ENCODE peak calls at places on chromosomes 16 and 17, in nine cellular contexts. One of them, this sample, is unnamed.

GRCh38 chr17:46984341-46984740 is 5.3 kb upstream of the RPRML start:
- DNase-seq in tibial artery: no peak
- DNase-seq in adrenal gland: no peak
- DNase-seq in sigmoid colon: no peak
- DNase-seq in AG10803: no peak
- DNase-seq in ovary: no peak
- DNase-seq in foreskin fibroblast: no peak
- DNase-seq in A549: no peak
- DNase-seq in transverse colon: peak
- DNase-seq in this sample: no peak

GRCh38 chr16:82995286-82995926 is 368.6 kb downstream of the CDH13 start:
- DNase-seq in transverse colon: no peak
- DNase-seq in tibial artery: no peak
- DNase-seq in A549: no peak
- DNase-seq in adrenal gland: no peak
- DNase-seq in sigmoid colon: no peak
- DNase-seq in AG10803: no peak
- DNase-seq in ovary: no peak
- DNase-seq in foreskin fibroblast: no peak
- DNase-seq in this sample: peak

GRCh38 chr17:32720671-32721070 is 156.3 kb downstream of the MYO1D start:
- DNase-seq in AG10803: peak
- DNase-seq in adrenal gland: no peak
- DNase-seq in A549: no peak
- DNase-seq in transverse colon: no peak
- DNase-seq in sigmoid colon: no peak
- DNase-seq in foreskin fibroblast: no peak
- DNase-seq in tibial artery: no peak
- DNase-seq in ovary: no peak
- DNase-seq in this sample: no peak

GRCh38 chr16:20866161-20866772 is 33.9 kb downstream of the DCUN1D3 start:
- DNase-seq in sigmoid colon: peak
- DNase-seq in tibial artery: peak
- DNase-seq in transverse colon: peak
- DNase-seq in ovary: no peak
- DNase-seq in AG10803: peak
- DNase-seq in adrenal gland: peak
- DNase-seq in foreskin fibroblast: peak
- DNase-seq in A549: peak
- DNase-seq in this sample: peak

GRCh38 chr17:21843951-21844590 is 151.7 kb downstream of the KCNJ18 start:
- DNase-seq in tibial artery: no peak
- DNase-seq in sigmoid colon: no peak
- DNase-seq in AG10803: no peak
- DNase-seq in A549: no peak
- DNase-seq in adrenal gland: no peak
- DNase-seq in foreskin fibroblast: no peak
- DNase-seq in ovary: no peak
- DNase-seq in transverse colon: no peak
- DNase-seq in this sample: no peak

GRCh38 chr17:65085397-65085796 is 28.9 kb upstream of the GNA13 start:
- DNase-seq in adrenal gland: peak
- DNase-seq in foreskin fibroblast: no peak
- DNase-seq in tibial artery: peak
- DNase-seq in sigmoid colon: no peak
- DNase-seq in ovary: no peak
- DNase-seq in transverse colon: no peak
- DNase-seq in AG10803: no peak
- DNase-seq in A549: peak
- DNase-seq in this sample: no peak

GRCh38 chr16:7871979-7872378 is 539.3 kb downstream of the RBFOX1 start:
- DNase-seq in adrenal gland: no peak
- DNase-seq in ovary: no peak
- DNase-seq in sigmoid colon: no peak
- DNase-seq in A549: no peak
- DNase-seq in tibial artery: no peak
- DNase-seq in AG10803: no peak
- DNase-seq in transverse colon: no peak
- DNase-seq in foreskin fibroblast: no peak
- DNase-seq in this sample: no peak

GRCh38 chr16:28105954-28106353 is 42.4 kb upstream of the GSG1L start:
- DNase-seq in A549: no peak
- DNase-seq in tibial artery: no peak
- DNase-seq in sigmoid colon: no peak
- DNase-seq in transverse colon: no peak
- DNase-seq in foreskin fibroblast: no peak
- DNase-seq in ovary: no peak
- DNase-seq in AG10803: no peak
- DNase-seq in adrenal gland: peak
- DNase-seq in this sample: no peak

GRCh38 chr16:89880477-89881367 is 7.3 kb downstream of the TCF25 start:
- DNase-seq in adrenal gland: no peak
- DNase-seq in tibial artery: no peak
- DNase-seq in A549: no peak
- DNase-seq in sigmoid colon: no peak
- DNase-seq in ovary: no peak
- DNase-seq in foreskin fibroblast: no peak
- DNase-seq in transverse colon: no peak
- DNase-seq in AG10803: no peak
- DNase-seq in this sample: no peak

GRCh38 chr17:7436556-7437368 is 1.5 kb downstream of the TMEM102 start:
- DNase-seq in adrenal gland: peak
- DNase-seq in transverse colon: peak
- DNase-seq in sigmoid colon: peak
- DNase-seq in AG10803: peak
- DNase-seq in A549: peak
- DNase-seq in ovary: peak
- DNase-seq in tibial artery: peak
- DNase-seq in foreskin fibroblast: peak
- DNase-seq in this sample: peak
- TF ChIP-seq CTCF in adrenal gland: peak
- TF ChIP-seq CTCF in transverse colon: peak
- TF ChIP-seq CTCF in sigmoid colon: peak
- TF ChIP-seq CTCF in AG10803: peak
- TF ChIP-seq CTCF in A549: peak
- TF ChIP-seq CTCF in ovary: peak
- TF ChIP-seq CTCF in tibial artery: peak
- TF ChIP-seq CTCF in foreskin fibroblast: peak
- TF ChIP-seq CTCF in this sample: peak

GRCh38 chr16:65702707-65703402 is 581.0 kb upstream of the CDH11 start:
- DNase-seq in transverse colon: no peak
- DNase-seq in foreskin fibroblast: no peak
- DNase-seq in sigmoid colon: no peak
- DNase-seq in AG10803: no peak
- DNase-seq in adrenal gland: no peak
- DNase-seq in A549: no peak
- DNase-seq in tibial artery: no peak
- DNase-seq in ovary: no peak
- DNase-seq in this sample: no peak

GRCh38 chr16:65710107-65710506 is 588.2 kb upstream of the CDH11 start:
- DNase-seq in ovary: no peak
- DNase-seq in A549: no peak
- DNase-seq in transverse colon: no peak
- DNase-seq in sigmoid colon: no peak
- DNase-seq in foreskin fibroblast: no peak
- DNase-seq in AG10803: no peak
- DNase-seq in adrenal gland: peak
- DNase-seq in tibial artery: no peak
- DNase-seq in this sample: no peak

GRCh38 chr16:65698943-65699342 is 577.1 kb upstream of the CDH11 start:
- DNase-seq in tibial artery: no peak
- DNase-seq in ovary: peak
- DNase-seq in A549: no peak
- DNase-seq in adrenal gland: no peak
- DNase-seq in sigmoid colon: no peak
- DNase-seq in transverse colon: no peak
- DNase-seq in foreskin fibroblast: peak
- DNase-seq in AG10803: peak
- DNase-seq in this sample: no peak

GRCh38 chr16:65700599-65700998 is 578.7 kb upstream of the CDH11 start:
- DNase-seq in A549: no peak
- DNase-seq in foreskin fibroblast: no peak
- DNase-seq in adrenal gland: no peak
- DNase-seq in AG10803: peak
- DNase-seq in transverse colon: no peak
- DNase-seq in ovary: no peak
- DNase-seq in tibial artery: no peak
- DNase-seq in sigmoid colon: no peak
- DNase-seq in this sample: no peak

DNA sequence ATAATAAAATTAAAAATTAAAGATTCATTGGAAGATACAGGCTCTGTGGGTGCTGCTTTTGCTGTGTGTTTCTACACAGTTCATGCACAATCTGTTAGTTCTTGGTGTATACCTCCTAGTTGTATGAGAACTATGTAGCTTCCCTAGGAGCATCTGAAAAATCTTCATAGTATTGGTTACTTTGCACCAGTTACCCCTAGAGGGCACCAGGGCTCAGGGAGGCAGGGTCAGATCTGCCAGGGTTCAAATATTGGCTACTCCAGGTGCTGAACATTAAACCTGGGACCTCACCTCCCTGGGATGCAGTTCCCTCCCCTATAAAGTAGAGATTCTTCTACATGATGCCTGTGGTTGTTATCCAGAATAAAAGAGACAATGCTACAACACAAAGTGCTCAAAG is 583.0 kb upstream of the CDH11 start:
- DNase-seq in tibial artery: no peak
- DNase-seq in transverse colon: no peak
- DNase-seq in adrenal gland: no peak
- DNase-seq in AG10803: no peak
- DNase-seq in sigmoid colon: no peak
- DNase-seq in foreskin fibroblast: no peak
- DNase-seq in ovary: no peak
- DNase-seq in A549: no peak
- DNase-seq in this sample: no peak
- TF ChIP-seq CTCF in tibial artery: no peak
- TF ChIP-seq CTCF in transverse colon: no peak
- TF ChIP-seq CTCF in adrenal gland: no peak
- TF ChIP-seq CTCF in AG10803: peak
- TF ChIP-seq CTCF in sigmoid colon: no peak
- TF ChIP-seq CTCF in foreskin fibroblast: peak
- TF ChIP-seq CTCF in ovary: no peak
- TF ChIP-seq CTCF in A549: no peak
- TF ChIP-seq CTCF in this sample: no peak

GRCh38 chr17:81370304-81370703 is 25.0 kb upstream of the BAHCC1 start:
- DNase-seq in A549: no peak
- DNase-seq in sigmoid colon: no peak
- DNase-seq in ovary: no peak
- DNase-seq in foreskin fibroblast: no peak
- DNase-seq in transverse colon: no peak
- DNase-seq in AG10803: no peak
- DNase-seq in tibial artery: no peak
- DNase-seq in adrenal gland: no peak
- DNase-seq in this sample: no peak

GRCh38 chr17:81373536-81374160 is 21.6 kb upstream of the BAHCC1 start:
- DNase-seq in sigmoid colon: no peak
- DNase-seq in foreskin fibroblast: no peak
- DNase-seq in adrenal gland: no peak
- DNase-seq in ovary: no peak
- DNase-seq in A549: no peak
- DNase-seq in AG10803: no peak
- DNase-seq in tibial artery: no peak
- DNase-seq in transverse colon: no peak
- DNase-seq in this sample: no peak

GRCh38 chr17:81368623-81369022 is 26.6 kb upstream of the BAHCC1 start:
- DNase-seq in sigmoid colon: no peak
- DNase-seq in A549: no peak
- DNase-seq in foreskin fibroblast: no peak
- DNase-seq in tibial artery: no peak
- DNase-seq in AG10803: no peak
- DNase-seq in adrenal gland: no peak
- DNase-seq in transverse colon: no peak
- DNase-seq in ovary: no peak
- DNase-seq in this sample: no peak

GRCh38 chr17:81374890-81375289 is 20.4 kb upstream of the BAHCC1 start:
- DNase-seq in transverse colon: no peak
- DNase-seq in ovary: no peak
- DNase-seq in adrenal gland: no peak
- DNase-seq in sigmoid colon: no peak
- DNase-seq in tibial artery: no peak
- DNase-seq in foreskin fibroblast: no peak
- DNase-seq in AG10803: no peak
- DNase-seq in A549: no peak
- DNase-seq in this sample: no peak

GRCh38 chr17:81371910-81372760 is 23.1 kb upstream of the BAHCC1 start:
- DNase-seq in sigmoid colon: peak
- DNase-seq in AG10803: peak
- DNase-seq in transverse colon: peak
- DNase-seq in ovary: no peak
- DNase-seq in adrenal gland: no peak
- DNase-seq in tibial artery: no peak
- DNase-seq in A549: peak
- DNase-seq in foreskin fibroblast: peak
- DNase-seq in this sample: peak
- TF ChIP-seq CTCF in sigmoid colon: no peak
- TF ChIP-seq CTCF in AG10803: peak
- TF ChIP-seq CTCF in transverse colon: no peak
- TF ChIP-seq CTCF in ovary: no peak
- TF ChIP-seq CTCF in adrenal gland: no peak
- TF ChIP-seq CTCF in tibial artery: no peak
- TF ChIP-seq CTCF in A549: peak
- TF ChIP-seq CTCF in foreskin fibroblast: peak
- TF ChIP-seq CTCF in this sample: no peak

DNA sequence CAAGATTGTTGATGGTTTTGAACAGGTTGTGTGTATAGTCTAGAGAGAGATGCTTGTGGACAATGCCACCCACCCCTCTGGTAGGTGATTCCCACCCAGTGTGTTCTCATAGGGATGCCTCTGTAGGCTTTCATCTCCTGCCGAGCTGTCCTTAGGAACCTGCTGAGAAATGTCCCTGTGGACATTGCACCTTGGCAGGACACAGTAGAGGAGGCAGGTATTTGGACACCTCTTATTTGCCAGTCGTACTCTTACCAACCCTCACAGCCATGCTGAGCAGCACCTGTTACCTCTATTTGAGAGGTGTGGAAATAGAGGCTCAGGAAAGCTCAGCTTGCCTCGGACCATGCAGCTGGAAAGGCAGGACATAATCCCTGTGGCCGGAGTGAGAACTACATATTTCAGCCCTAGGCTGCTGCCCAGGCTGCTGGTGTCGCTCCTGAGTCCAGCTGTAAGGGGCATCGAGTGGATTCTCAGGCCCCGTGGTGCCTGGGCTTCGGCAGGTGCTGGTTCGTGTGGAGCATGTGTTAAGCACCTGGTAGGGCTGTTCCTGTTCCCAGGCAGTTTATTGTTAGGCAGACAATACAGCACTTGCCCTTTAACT is 33.3 kb downstream of the EPN2 start:
- DNase-seq in tibial artery: no peak
- DNase-seq in A549: no peak
- DNase-seq in ovary: no peak
- DNase-seq in transverse colon: no peak
- DNase-seq in foreskin fibroblast: no peak
- DNase-seq in AG10803: no peak
- DNase-seq in sigmoid colon: peak
- DNase-seq in adrenal gland: no peak
- DNase-seq in this sample: no peak
- TF ChIP-seq CTCF in tibial artery: no peak
- TF ChIP-seq CTCF in A549: no peak
- TF ChIP-seq CTCF in ovary: no peak
- TF ChIP-seq CTCF in transverse colon: no peak
- TF ChIP-seq CTCF in foreskin fibroblast: no peak
- TF ChIP-seq CTCF in AG10803: no peak
- TF ChIP-seq CTCF in sigmoid colon: no peak
- TF ChIP-seq CTCF in adrenal gland: no peak
- TF ChIP-seq CTCF in this sample: no peak